ENCODE peak calls at places on chromosomes 6 and 20, in five cellular contexts. O is stomach, M is K562, H is mammary epithelial cell, F is fibroblast of lung. U is an unnamed sample. For H3K27me3, the result is how much of the 10 kb centered on the place peaks cover.

GRCh38 chr6:22025468-22026159 is 271.2 kb downstream of the PRL start:
- DNase-seq in O (no peak), M (peak), H (peak), F (peak), U (no peak)

GRCh38 chr6:31401403-31401802 is 2.0 kb upstream of the MICA start:
- DNase-seq in O (peak), M (no peak), H (peak), F (peak), U (peak)

GRCh38 chr6:39452306-39452705 is 129.8 kb upstream of the KCNK16 start:
- DNase-seq in O (no peak), M (no peak), H (peak), F (peak), U (no peak)

GRCh38 chr6:15551798-15552197 is 111.0 kb downstream of the DTNBP1 start:
- DNase-seq in O (no peak), M (no peak), H (no peak), F (peak), U (no peak)

GRCh38 chr6:24283043-24283985 is 74.5 kb downstream of the DCDC2 start:
- DNase-seq in O (peak), M (peak), H (peak), F (peak), U (peak)

GRCh38 chr20:37697314-37697713 is 3.5 kb downstream of the CTNNBL1 start:
- DNase-seq in O (no peak), M (no peak), H (no peak), F (no peak), U (no peak)

GRCh38 chr6:5541751-5542432 is 280.6 kb downstream of the FARS2 start:
- DNase-seq in O (no peak), M (no peak), H (peak), F (peak), U (no peak)

GRCh38 chr6:112037783-112038216 is 16.1 kb upstream of the CCN6 start:
- DNase-seq in O (peak), M (no peak), H (peak), F (peak), U (peak)

GRCh38 chr6:122407712-122408111 is 8.3 kb downstream of the HSF2 start:
- DNase-seq in O (no peak), M (no peak), H (no peak), F (no peak), U (no peak)

GRCh38 chr20:34579936-34580587 is 21.5 kb downstream of the MAP1LC3A start:
- DNase-seq in O (peak), M (no peak), H (peak), F (peak), U (peak)

GRCh38 chr20:4814696-4815252 is 93.1 kb downstream of the PRND start:
- DNase-seq in O (peak), M (no peak), H (no peak), F (no peak), U (no peak)

GRCh38 chr6:136036601-136037000 is 185.1 kb downstream of the PDE7B start:
- DNase-seq in O (no peak), M (no peak), H (no peak), F (peak), U (no peak)

GRCh38 chr20:63519765-63520593 is 586 bp upstream of the PPDPF start:
- DNase-seq in O (no peak), M (peak), H (peak), F (peak), U (peak)

GRCh38 chr20:39799366-39799965 is 837.3 kb downstream of the DHX35 start:
- DNase-seq in O (no peak), M (no peak), H (no peak), F (peak), U (no peak)

GRCh38 chr6:166221040-166221439 is 53.4 kb upstream of the TBXT start:
- DNase-seq in O (no peak), M (no peak), H (no peak), F (no peak), U (no peak)

GRCh38 chr6:29725981-29726380 is 2.7 kb downstream of the HLA-F start:
- DNase-seq in O (no peak), M (no peak), H (no peak), F (no peak), U (no peak)

GRCh38 chr20:50110141-50111047 is 2.6 kb downstream of the UBE2V1 start:
- DNase-seq in O (peak), M (no peak), H (peak), F (peak), U (peak)

GRCh38 chr6:5029609-5030008 is 25.8 kb upstream of the RPP40 start:
- DNase-seq in O (no peak), M (no peak), H (no peak), F (no peak), U (no peak)

GRCh38 chr6:138814179-138814834 is 18.4 kb downstream of the ECT2L start:
- DNase-seq in O (no peak), M (no peak), H (peak), F (no peak), U (no peak)

GRCh38 chr20:59579404-59580207 is 24.7 kb upstream of the PHACTR3 start:
- DNase-seq in O (no peak), M (no peak), H (no peak), F (no peak), U (no peak)

GRCh38 chr20:61297491-61297890 is 45.4 kb downstream of the CDH4 start:
- DNase-seq in O (no peak), M (no peak), H (no peak), F (no peak), U (no peak)

GRCh38 chr6:69231983-69232382 is 564.8 kb downstream of the LMBRD1 start:
- DNase-seq in O (no peak), M (no peak), H (no peak), F (no peak), U (no peak)

GRCh38 chr6:88566746-88567534 is 396.5 kb downstream of the RNGTT start:
- DNase-seq in O (no peak), M (no peak), H (no peak), F (no peak), U (no peak)

GRCh38 chr6:16168858-16169257 is 40.0 kb downstream of the MYLIP start:
- DNase-seq in O (no peak), M (peak), H (no peak), F (peak), U (no peak)

GRCh38 chr20:2800590-2801458 is at the start of gene CPXM1:
- DNase-seq in O (no peak), M (peak), H (no peak), F (no peak), U (no peak)
- H3K27me3 ChIP-seq in O (under half), M (under half), H (under half), F (half or more), U (half or more)

GRCh38 chr20:1252416-1252815 is 13.7 kb upstream of the SNPH start:
- DNase-seq in O (no peak), M (no peak), H (no peak), F (no peak), U (no peak)
- H3K27me3 ChIP-seq in O (under half), M (under half), H (under half), F (under half), U (under half)

GRCh38 chr6:50721978-50722377 is 8.7 kb downstream of the TFAP2D start:
- DNase-seq in O (no peak), M (no peak), H (no peak), F (no peak), U (no peak)
- H3K27me3 ChIP-seq in O (under half), M (under half), H (half or more), F (under half), U (under half)

DNA sequence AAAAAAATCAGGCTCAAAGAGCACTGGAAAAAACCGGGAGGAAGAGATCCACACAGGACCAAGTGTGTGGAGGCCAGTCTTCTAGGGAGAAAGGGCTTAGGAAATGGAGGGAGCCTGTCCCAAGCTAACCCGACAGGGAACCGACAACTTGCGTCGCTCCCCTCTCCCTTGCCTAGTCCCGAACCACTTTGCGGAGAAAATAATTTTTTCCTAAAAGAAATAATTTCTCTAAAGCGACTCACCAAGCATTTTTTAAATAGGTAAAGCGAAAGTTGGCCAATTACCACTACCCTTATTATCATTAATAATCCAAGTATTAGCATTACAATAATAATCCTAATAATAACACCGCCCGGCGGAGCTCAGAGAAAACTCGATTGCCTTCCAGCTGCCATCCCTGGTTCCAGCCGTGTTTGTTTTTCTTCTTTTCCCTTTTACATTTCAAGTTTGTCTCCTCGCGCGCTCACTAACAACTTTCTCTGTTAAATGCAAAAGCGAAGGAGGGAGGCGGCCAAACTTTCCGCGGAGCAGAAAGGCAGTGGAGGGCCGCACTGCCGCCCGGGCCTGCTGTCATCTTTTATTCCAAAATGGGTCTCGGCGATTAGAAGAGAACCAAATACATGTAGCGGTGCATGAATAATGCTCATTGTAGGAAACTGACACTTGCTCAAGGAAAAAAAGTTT is 4.9 kb downstream of the NR2E1 start:
- DNase-seq in O (no peak), M (no peak), H (no peak), F (no peak), U (no peak)
- H3K27me3 ChIP-seq in O (half or more), M (half or more), H (half or more), F (half or more), U (half or more)

GRCh38 chr20:46195264-46196038 is 77.3 kb downstream of the CD40 start:
- DNase-seq in O (no peak), M (no peak), H (no peak), F (no peak), U (no peak)

GRCh38 chr20:46196990-46197389 is 78.9 kb downstream of the CD40 start:
- DNase-seq in O (no peak), M (no peak), H (no peak), F (no peak), U (no peak)

GRCh38 chr20:46200582-46201570 is 82.8 kb downstream of the CD40 start:
- DNase-seq in O (no peak), M (no peak), H (no peak), F (no peak), U (no peak)

GRCh38 chr20:46202758-46203509 is 84.8 kb downstream of the CD40 start:
- DNase-seq in O (no peak), M (no peak), H (no peak), F (no peak), U (peak)

DNA sequence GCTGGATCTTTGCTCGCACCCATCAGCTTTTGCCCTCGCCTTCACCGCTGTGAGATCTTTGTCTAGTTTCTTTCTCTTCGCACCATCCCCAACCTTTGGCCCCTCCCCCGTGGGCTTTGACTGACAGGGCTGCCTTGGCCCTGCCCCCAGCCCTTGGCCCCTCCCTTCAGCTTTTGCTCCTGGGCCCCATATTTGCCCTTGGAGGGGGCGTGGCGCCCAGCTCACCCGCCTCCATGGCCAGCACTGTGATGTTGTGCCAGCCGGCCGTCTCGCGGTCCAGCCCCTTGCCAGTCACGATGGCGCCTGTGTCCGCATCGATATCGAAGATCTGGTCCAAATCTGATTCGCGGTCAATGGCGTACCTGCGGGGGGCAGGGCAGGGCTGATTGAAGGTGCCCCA is 81.1 kb downstream of the CD40 start:
- DNase-seq in O (peak), M (peak), H (no peak), F (no peak), U (no peak)
- H3K27me3 ChIP-seq in O (under half), M (half or more), H (under half), F (under half), U (under half)

DNA sequence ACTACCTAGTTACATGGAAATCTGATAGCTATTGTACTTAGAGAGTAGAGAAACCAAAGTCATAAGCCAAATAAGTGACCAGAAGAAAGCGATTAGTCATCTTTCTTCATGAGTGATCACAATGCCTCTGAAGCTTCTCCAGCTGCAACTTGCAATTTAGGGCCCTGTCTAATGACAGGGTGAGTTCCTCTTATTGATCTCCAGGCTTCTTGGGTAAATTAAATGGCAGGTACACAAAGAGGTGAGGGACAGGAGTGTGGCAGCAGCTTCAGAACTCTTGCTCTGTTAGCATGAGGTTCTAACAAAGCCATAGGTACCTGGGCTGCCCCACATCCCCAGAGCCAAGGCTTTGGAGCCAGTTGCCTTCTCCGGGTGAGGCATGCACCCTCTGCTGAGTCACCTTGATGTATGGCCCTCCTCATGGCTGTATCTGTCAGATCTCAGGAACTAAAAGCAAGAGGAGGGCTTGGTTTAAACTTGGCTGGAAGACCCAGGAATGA is 60.8 kb downstream of the PRDM1 start:
- DNase-seq in O (no peak), M (peak), H (peak), F (peak), U (no peak)
- H3K27me3 ChIP-seq in O (under half), M (under half), H (under half), F (under half), U (under half)

DNA sequence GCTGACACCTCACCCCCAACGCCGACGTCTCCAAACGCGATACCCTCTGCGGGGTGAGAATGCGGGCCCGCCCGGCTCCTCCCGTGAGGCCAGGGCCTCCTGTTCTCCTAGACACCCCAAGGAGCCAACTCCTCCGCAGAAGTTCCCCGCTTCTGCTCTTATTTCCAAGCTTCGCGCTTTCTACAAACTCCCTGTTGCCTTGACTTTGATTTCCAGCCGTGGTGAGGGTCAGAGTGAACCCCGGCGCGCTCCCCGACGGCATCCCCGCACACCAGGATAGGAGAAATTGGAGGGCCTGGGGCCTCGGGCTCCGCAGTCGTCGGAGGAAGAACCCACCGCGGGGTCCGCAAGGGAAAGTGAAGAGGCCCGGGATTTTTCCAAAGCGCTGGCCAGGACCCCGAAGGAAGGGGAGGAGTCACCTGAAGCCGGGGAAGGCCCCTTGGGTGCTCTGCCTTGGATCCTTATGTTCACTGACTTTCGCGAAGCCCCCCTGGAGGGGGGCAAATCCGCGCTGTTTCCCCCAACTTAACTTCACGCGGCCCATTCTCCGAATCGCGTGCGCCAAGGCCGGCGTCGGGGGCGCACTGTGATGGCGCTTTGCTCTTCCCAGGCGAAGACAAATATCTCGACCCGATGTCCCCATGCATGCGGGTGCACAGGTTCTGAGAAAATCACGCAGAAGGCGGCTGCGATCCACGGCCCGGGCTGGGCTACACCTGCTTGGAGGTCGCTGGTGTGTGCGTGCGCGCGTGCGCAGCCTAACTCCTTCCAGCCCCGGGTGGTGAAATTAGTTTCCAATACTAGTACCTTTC is 3.0 kb upstream of the INSM1 start:
- DNase-seq in O (no peak), M (no peak), H (no peak), F (no peak), U (no peak)
- H3K27me3 ChIP-seq in O (under half), M (under half), H (half or more), F (half or more), U (half or more)

DNA sequence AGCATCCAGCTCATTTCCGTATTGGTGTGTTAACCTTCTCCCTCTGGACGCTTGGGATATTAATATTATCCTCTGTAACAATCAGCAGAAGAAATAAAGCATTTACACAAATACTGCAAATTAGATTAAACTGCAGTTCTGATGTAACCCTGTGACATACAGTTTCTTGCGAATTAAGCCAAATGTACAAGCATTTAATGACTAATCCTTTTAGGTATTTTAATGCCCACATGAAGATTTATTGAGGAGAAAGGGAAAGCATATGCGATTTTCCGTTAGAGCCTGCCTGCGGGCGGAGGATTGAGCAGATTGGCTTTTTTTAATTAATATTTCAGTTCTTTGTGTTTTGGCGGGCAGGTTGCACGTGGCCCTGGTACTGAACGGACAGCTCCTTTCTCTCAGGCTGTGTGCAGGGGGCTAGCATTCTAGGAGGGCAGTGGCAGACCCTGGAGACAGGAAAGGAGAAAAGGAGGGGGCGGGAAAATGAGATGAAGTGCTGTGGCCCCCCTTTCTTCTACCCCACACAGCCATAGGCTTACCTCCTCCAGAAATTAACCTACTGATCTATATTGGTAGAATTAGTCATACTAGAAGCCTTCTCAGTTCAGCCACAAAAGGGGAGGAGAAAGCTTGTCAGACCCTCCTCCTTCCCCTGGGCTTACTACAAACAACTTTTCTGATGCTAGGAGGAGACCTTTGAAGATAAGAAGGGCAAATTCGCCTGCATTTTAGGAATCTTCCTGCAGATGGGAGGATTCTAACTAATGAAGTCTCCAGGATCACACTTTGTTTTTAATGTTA is 14.0 kb upstream of the TFAP2D start:
- DNase-seq in O (no peak), M (no peak), H (no peak), F (no peak), U (no peak)
- H3K27me3 ChIP-seq in O (under half), M (under half), H (under half), F (under half), U (under half)

U was measured in colonic mucosa.